ENCODE peak calls at places on chromosome 10, in four cellular contexts. L is AG04450; K is CD4-positive, alpha-beta memory T cell; A is neural progenitor cell. P is an unnamed sample.

GRCh38 chr10:30553625-30554442 is 75.7 kb downstream of the LYZL2 start:
- DNase-seq in L (no peak), K (no peak), A (peak; percentile 30), P (no peak)

GRCh38 chr10:89079991-89080390 is 89.4 kb downstream of the FAS start:
- DNase-seq in L (no peak), K (no peak), A (no peak), P (no peak)

GRCh38 chr10:64350665-64351064 is 829.5 kb downstream of the REEP3 start:
- DNase-seq in L (no peak), K (no peak), A (peak; percentile 9), P (no peak)

GRCh38 chr10:53403688-53404087 is 631.1 kb upstream of the MBL2 start:
- DNase-seq in L (no peak), K (no peak), A (no peak), P (no peak)

GRCh38 chr10:37488792-37489657 is 363.6 kb downstream of the ANKRD30A start:
- DNase-seq in L (no peak), K (no peak), A (no peak), P (no peak)

GRCh38 chr10:79490400-79491081 is 21.8 kb upstream of the EIF5AL1 start:
- DNase-seq in L (peak; percentile 45), K (no peak), A (no peak), P (no peak)

GRCh38 chr10:132738454-132739224 is 47.3 kb downstream of the NKX6-2 start:
- DNase-seq in L (no peak), K (no peak), A (no peak), P (no peak)

GRCh38 chr10:121926669-121927360 is 1.0 kb downstream of the ATE1 start:
- DNase-seq in L (no peak), K (peak; percentile 25), A (no peak), P (no peak)

GRCh38 chr10:24857001-24857695 is 95.3 kb downstream of the PRTFDC1 start:
- DNase-seq in L (no peak), K (no peak), A (no peak), P (no peak)

GRCh38 chr10:124020871-124021823 is 72.3 kb downstream of the CHST15 start:
- DNase-seq in L (no peak), K (no peak), A (no peak), P (no peak)

GRCh38 chr10:13891542-13892431 is 305.0 kb downstream of the PRPF18 start:
- DNase-seq in L (no peak), K (peak; percentile 3), A (peak; percentile 77), P (no peak)

GRCh38 chr10:61994404-61995031 is 93.0 kb downstream of the ARID5B start:
- DNase-seq in L (no peak), K (no peak), A (peak; percentile 46), P (no peak)

GRCh38 chr10:71473671-71474599 is 77.2 kb downstream of the CDH23 start:
- DNase-seq in L (no peak), K (no peak), A (no peak), P (no peak)
- H3K9me3 ChIP-seq in L (no peaks in the 10 kb centered on the region), K (no peaks in the 10 kb centered on the region), A (no peaks in the 10 kb centered on the region), P (no peaks in the 10 kb centered on the region)

DNA sequence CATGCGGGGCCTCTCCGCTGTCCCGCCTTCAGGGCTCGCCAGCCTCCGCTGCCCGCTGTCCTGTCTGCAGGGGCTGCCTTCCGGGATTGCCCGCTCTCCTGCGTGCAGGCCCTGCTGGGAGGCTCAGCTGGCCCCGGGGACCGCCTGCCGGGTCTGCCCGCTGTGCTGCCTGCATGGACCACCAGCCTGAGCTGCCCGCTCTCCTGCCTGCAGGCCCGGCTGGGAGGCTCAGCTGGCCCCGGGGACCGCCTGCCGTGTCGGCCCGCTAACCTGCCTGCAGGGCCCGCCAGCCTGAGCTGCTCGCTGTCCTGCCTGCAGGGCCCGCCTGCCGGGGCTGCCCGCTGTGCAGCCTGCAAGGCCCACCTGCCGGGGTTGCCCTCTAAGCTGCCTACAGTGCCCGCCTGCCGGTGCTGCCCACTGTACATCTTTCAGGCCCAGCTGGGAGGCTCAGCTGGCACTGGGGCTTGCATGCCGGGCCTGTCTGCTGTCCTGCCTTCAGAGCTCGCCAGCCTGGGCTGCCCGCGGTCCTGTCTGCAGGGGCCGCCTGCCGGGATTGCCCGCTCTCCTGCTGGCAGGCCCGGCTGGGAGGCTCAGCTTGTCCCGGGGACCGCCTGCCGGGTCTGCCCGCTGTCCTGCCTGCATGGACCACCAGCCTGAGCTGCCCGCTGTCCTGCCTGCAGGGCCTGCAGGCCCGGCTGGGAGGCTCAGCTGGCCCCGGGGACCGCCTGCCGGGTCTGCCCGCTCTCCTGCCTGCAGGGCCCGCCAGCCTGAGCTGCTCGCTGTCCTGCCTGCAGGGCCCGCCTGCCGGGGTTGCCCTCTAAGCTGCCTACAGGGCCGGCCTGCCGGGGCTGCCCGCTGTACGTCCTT is 165.1 kb downstream of the GLRX3 start:
- DNase-seq in L (no peak), K (peak; percentile 69), A (no peak), P (peak; percentile 29)
- H3K9me3 ChIP-seq in L (peaks cover 51% of the 10 kb centered on the region), K (peaks cover 16% of the 10 kb centered on the region), A (peaks cover 18% of the 10 kb centered on the region), P (no peaks in the 10 kb centered on the region)

GRCh38 chr10:58258977-58259692 is 8.6 kb downstream of the IPMK start:
- DNase-seq in L (no peak), K (no peak), A (no peak), P (no peak)
- H3K9me3 ChIP-seq in L (no peaks in the 10 kb centered on the region), K (no peaks in the 10 kb centered on the region), A (no peaks in the 10 kb centered on the region), P (no peaks in the 10 kb centered on the region)

GRCh38 chr10:107444443-107444842 is 279.9 kb upstream of the SORCS1 start:
- DNase-seq in L (no peak), K (no peak), A (no peak), P (no peak)
- H3K9me3 ChIP-seq in L (peaks cover 4% of the 10 kb centered on the region), K (no peaks in the 10 kb centered on the region), A (no peaks in the 10 kb centered on the region), P (no peaks in the 10 kb centered on the region)

GRCh38 chr10:18571076-18571475 is 80.3 kb downstream of the NSUN6 start:
- DNase-seq in L (no peak), K (no peak), A (no peak), P (no peak)
- H3K9me3 ChIP-seq in L (peaks cover 21% of the 10 kb centered on the region), K (no peaks in the 10 kb centered on the region), A (peaks cover 7% of the 10 kb centered on the region), P (peaks cover 3% of the 10 kb centered on the region)

GRCh38 chr10:130283234-130283574 is 147.0 kb downstream of the GLRX3 start:
- DNase-seq in L (no peak), K (no peak), A (no peak), P (no peak)

GRCh38 chr10:130282492-130283233 is 146.5 kb downstream of the GLRX3 start:
- DNase-seq in L (no peak), K (no peak), A (no peak), P (no peak)
- H3K9me3 ChIP-seq in L (peaks cover 58% of the 10 kb centered on the region), K (peaks cover 57% of the 10 kb centered on the region), A (peaks cover 47% of the 10 kb centered on the region), P (peaks cover 24% of the 10 kb centered on the region)

DNA sequence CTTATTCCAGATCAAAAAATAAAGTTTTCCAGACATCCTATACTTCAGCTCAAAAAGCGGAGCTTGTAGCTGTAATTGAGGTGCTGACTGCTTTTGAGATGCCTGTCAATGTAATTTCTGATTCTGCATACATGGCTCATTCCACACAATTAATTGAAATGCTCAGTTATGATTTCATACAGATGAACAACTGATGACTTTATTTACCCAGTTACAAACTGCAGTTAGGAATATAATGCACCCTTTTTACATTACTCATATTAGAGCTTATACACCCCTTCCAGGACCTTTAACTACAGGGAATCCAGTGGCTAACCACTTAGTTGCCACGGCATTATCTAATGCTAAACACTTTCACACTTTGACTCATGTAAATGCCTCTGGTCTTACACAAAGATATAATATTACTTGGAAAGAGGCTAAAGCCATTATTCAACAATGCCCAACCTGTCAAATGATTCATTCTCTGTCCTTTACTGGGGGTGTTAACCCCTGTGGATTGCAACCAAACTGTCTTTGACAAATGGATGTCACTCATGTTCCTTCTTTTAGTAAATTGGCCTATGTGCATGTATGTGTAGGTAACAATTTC is 147.3 kb downstream of the ZNF33B start:
- DNase-seq in L (no peak), K (no peak), A (no peak), P (no peak)
- H3K9me3 ChIP-seq in L (no peaks in the 10 kb centered on the region), K (no peaks in the 10 kb centered on the region), A (peaks cover 18% of the 10 kb centered on the region), P (no peaks in the 10 kb centered on the region)